ENCODE peak calls at places on chromosome 3, in nine cellular contexts. U, S, J, P, D, H, O, G and R are unnamed samples.

GRCh38 chr3:56788506-56788905 is 13.2 kb downstream of the ARHGEF3 start:
- DNase-seq in U (no peak), S (no peak), J (no peak), P (no peak), D (no peak), H (no peak), O (no peak), G (no peak), R (no peak)

GRCh38 chr3:141421639-141422319 is 53.5 kb downstream of the ZBTB38 start:
- DNase-seq in U (no peak), S (no peak), J (no peak), P (no peak), D (no peak), H (no peak), O (no peak), G (no peak), R (no peak)

GRCh38 chr3:159911011-159911663 is 77.5 kb upstream of the IL12A start:
- DNase-seq in U (no peak), S (no peak), J (no peak), P (no peak), D (no peak), H (no peak), O (no peak), G (no peak), R (no peak)

GRCh38 chr3:16031434-16031833 is 143.0 kb upstream of the GALNT15 start:
- DNase-seq in U (no peak), S (no peak), J (no peak), P (no peak), D (no peak), H (no peak), O (no peak), G (no peak), R (no peak)

GRCh38 chr3:87797872-87798566 is 260.8 kb downstream of the CGGBP1 start:
- DNase-seq in U (no peak), S (no peak), J (no peak), P (no peak), D (peak), H (no peak), O (no peak), G (no peak), R (no peak)

GRCh38 chr3:16286161-16286560 is 21.1 kb downstream of the OXNAD1 start:
- DNase-seq in U (no peak), S (no peak), J (no peak), P (no peak), D (no peak), H (no peak), O (no peak), G (no peak), R (no peak)

GRCh38 chr3:148036331-148036881 is 627.2 kb downstream of the ZIC1 start:
- DNase-seq in U (no peak), S (no peak), J (no peak), P (no peak), D (no peak), H (no peak), O (no peak), G (no peak), R (no peak)

GRCh38 chr3:111484666-111485065 is 57.3 kb upstream of the CD96 start:
- DNase-seq in U (no peak), S (no peak), J (no peak), P (no peak), D (no peak), H (no peak), O (no peak), G (no peak), R (no peak)

GRCh38 chr3:172369590-172370259 is 78.5 kb downstream of the GHSR start:
- DNase-seq in U (peak), S (no peak), J (no peak), P (no peak), D (no peak), H (no peak), O (no peak), G (no peak), R (no peak)

GRCh38 chr3:112101946-112102345 is 15.8 kb downstream of the C3orf52 start:
- DNase-seq in U (no peak), S (no peak), J (no peak), P (peak), D (no peak), H (no peak), O (no peak), G (no peak), R (no peak)

GRCh38 chr3:39639344-39640236 is 169.8 kb upstream of the MYRIP start:
- DNase-seq in U (no peak), S (no peak), J (no peak), P (peak), D (no peak), H (no peak), O (peak), G (no peak), R (peak)

GRCh38 chr3:122942937-122943827 is 84.4 kb downstream of the SEMA5B start:
- DNase-seq in U (peak), S (no peak), J (peak), P (peak), D (peak), H (peak), O (peak), G (no peak), R (peak)

GRCh38 chr3:21750831-21751391 is at the start of gene ZNF385D:
- DNase-seq in U (peak), S (peak), J (no peak), P (peak), D (no peak), H (peak), O (no peak), G (peak), R (peak)

GRCh38 chr3:49813497-49814174 is at the start of gene UBA7:
- DNase-seq in U (peak), S (peak), J (peak), P (peak), D (peak), H (peak), O (peak), G (no peak), R (peak)

GRCh38 chr3:43583481-43583880 is 38.3 kb downstream of the ANO10 start:
- DNase-seq in U (no peak), S (no peak), J (no peak), P (no peak), D (no peak), H (no peak), O (peak), G (no peak), R (no peak)

GRCh38 chr3:189383630-189384029 is 211.9 kb downstream of the TPRG1 start:
- DNase-seq in U (no peak), S (no peak), J (no peak), P (no peak), D (no peak), H (no peak), O (no peak), G (no peak), R (no peak)

GRCh38 chr3:159904911-159905310 is 83.7 kb upstream of the IL12A start:
- DNase-seq in U (no peak), S (no peak), J (no peak), P (no peak), D (no peak), H (no peak), O (no peak), G (no peak), R (no peak)

GRCh38 chr3:35760147-35760546 is 120.8 kb downstream of the ARPP21 start:
- DNase-seq in U (no peak), S (no peak), J (no peak), P (no peak), D (no peak), H (no peak), O (no peak), G (no peak), R (no peak)

GRCh38 chr3:169466990-169467389 is 196.5 kb downstream of the MECOM start:
- DNase-seq in U (no peak), S (no peak), J (no peak), P (no peak), D (no peak), H (no peak), O (no peak), G (no peak), R (no peak)

GRCh38 chr3:153182491-153182890 is 20.5 kb downstream of the RAP2B start:
- DNase-seq in U (no peak), S (no peak), J (no peak), P (no peak), D (no peak), H (no peak), O (no peak), G (no peak), R (no peak)

GRCh38 chr3:156843071-156843808 is 17.1 kb downstream of the LEKR1 start:
- DNase-seq in U (no peak), S (no peak), J (no peak), P (no peak), D (no peak), H (no peak), O (no peak), G (no peak), R (no peak)

GRCh38 chr3:179037361-179037760 is 34.2 kb downstream of the ZMAT3 start:
- DNase-seq in U (peak), S (peak), J (no peak), P (peak), D (peak), H (no peak), O (no peak), G (peak), R (no peak)

GRCh38 chr3:98343647-98344507 is 9.8 kb upstream of the OR5K4 start:
- DNase-seq in U (no peak), S (no peak), J (no peak), P (peak), D (no peak), H (no peak), O (peak), G (no peak), R (no peak)

GRCh38 chr3:48367201-48367600 is 4.8 kb upstream of the FBXW12 start:
- DNase-seq in U (no peak), S (no peak), J (no peak), P (no peak), D (no peak), H (no peak), O (no peak), G (no peak), R (peak)

GRCh38 chr3:24042879-24043567 is 97.9 kb downstream of the NR1D2 start:
- DNase-seq in U (no peak), S (no peak), J (no peak), P (no peak), D (no peak), H (no peak), O (no peak), G (no peak), R (no peak)

DNA sequence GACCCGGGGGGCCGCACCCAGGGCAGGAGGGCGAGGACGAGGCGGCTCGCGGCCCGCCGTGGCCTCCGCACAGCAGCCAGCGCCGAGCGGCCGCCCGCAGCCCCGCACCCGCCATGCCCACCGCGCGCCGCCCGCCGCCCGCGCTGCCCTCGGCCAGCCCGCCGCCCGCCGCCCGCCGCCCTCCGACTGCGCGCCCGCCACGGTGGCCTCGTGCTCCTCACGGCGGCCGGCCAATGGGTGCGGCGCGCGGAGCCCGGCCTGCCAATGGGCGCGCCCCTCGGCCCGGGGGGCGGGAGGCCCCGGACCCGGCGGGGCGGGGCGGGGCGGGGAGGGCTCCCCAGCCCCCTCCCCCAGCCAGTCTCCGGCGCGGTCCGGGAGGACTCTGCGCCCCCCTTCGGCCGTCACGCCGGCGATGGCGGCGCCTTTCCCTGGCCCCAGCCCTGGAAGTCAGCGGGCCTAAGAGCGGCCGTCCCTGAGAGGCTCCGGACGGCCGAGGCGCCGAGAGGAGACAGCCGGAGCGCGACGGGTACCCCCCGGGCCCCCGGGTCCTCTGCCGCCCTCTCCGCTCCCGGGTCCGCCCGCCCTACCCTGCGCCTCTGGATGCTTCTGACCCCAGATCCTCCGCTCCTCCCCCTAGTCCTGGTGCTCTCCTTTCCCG is at the start of gene NT5DC2:
- DNase-seq in U (peak), S (peak), J (peak), P (peak), D (peak), H (peak), O (peak), G (peak), R (peak)
- TF ChIP-seq POLR2A in U (no peak), S (no peak), J (no peak), P (peak), D (no peak), H (no peak), O (no peak), G (no peak), R (no peak)

GRCh38 chr3:105368575-105369500 is 2.1 kb downstream of the ALCAM start:
- DNase-seq in U (peak), S (peak), J (no peak), P (no peak), D (peak), H (peak), O (no peak), G (peak), R (peak)

GRCh38 chr3:105365536-105366301 is 990 bp upstream of the ALCAM start:
- DNase-seq in U (no peak), S (peak), J (no peak), P (no peak), D (no peak), H (no peak), O (no peak), G (peak), R (no peak)

GRCh38 chr3:105366302-105367062 is at the start of gene ALCAM:
- DNase-seq in U (peak), S (peak), J (peak), P (peak), D (peak), H (peak), O (peak), G (peak), R (peak)

GRCh38 chr3:105367063-105367405 is 325 bp downstream of the ALCAM start:
- DNase-seq in U (no peak), S (peak), J (no peak), P (no peak), D (peak), H (peak), O (no peak), G (peak), R (peak)

GRCh38 chr3:105367406-105368213 is 901 bp downstream of the ALCAM start:
- DNase-seq in U (peak), S (peak), J (peak), P (no peak), D (peak), H (peak), O (no peak), G (peak), R (peak)
- TF ChIP-seq POLR2A in U (no peak), S (no peak), J (peak), P (no peak), D (peak), H (peak), O (no peak), G (no peak), R (peak)

DNA sequence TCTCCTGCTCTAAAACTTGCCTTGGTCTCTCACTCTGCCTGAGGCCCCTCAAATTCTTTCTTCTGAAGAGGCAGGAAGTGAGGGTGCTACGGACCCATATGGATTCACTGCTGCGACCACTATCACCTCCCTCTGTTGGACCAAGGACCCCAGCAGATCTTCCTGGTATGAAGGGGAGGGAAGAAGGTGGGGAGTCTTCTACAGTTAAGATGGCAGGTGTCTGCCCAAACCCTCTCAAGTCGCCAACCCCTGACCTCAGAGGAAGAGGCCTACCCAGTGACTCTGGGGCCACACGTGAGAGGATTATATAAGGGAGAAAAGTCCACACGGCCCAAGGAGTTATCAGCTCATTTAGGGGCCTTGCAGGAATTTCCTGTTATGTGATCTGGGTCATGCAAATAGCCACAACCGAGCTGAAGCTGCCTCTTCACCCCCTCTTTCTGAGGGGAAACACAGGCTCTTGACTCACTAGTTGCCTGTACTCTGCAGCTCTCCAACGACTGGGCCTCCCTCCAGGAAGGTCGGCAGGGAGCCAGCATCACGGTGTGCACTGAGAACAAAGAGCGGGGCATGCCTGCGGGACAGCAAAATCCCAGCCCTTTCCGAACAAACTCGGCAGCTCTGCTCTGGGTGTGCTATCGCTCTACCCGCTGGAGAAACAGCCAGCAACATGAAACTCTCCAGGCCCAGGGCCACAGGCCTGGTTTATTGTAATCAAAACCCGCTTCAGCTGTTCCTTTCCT is 116.0 kb downstream of the XXYLT1 start:
- DNase-seq in U (peak), S (peak), J (no peak), P (peak), D (peak), H (peak), O (no peak), G (peak), R (peak)
- TF ChIP-seq POLR2A in U (no peak), S (no peak), J (no peak), P (no peak), D (no peak), H (no peak), O (no peak), G (no peak), R (no peak)

GRCh38 chr3:129139911-129140310 is 18.3 kb upstream of the RAB43 start:
- DNase-seq in U (no peak), S (no peak), J (no peak), P (no peak), D (no peak), H (no peak), O (no peak), G (no peak), R (peak)

GRCh38 chr3:129144786-129145185 is 16.1 kb downstream of the ISY1 start:
- DNase-seq in U (no peak), S (no peak), J (no peak), P (no peak), D (no peak), H (no peak), O (no peak), G (no peak), R (no peak)
- TF ChIP-seq POLR2A in U (no peak), S (no peak), J (no peak), P (no peak), D (no peak), H (no peak), O (no peak), G (no peak), R (no peak)

GRCh38 chr3:45688882-45689786 is at the start of gene SACM1L:
- DNase-seq in U (peak), S (peak), J (peak), P (peak), D (peak), H (peak), O (peak), G (peak), R (peak)
- TF ChIP-seq POLR2A in U (peak), S (peak), J (no peak), P (peak), D (peak), H (peak), O (peak), G (no peak), R (peak)

GRCh38 chr3:126526668-126527005 is 2.7 kb downstream of the CHST13 start:
- DNase-seq in U (no peak), S (peak), J (no peak), P (no peak), D (peak), H (no peak), O (no peak), G (no peak), R (no peak)

GRCh38 chr3:126523745-126524428 is at the start of gene CHST13:
- DNase-seq in U (no peak), S (peak), J (no peak), P (no peak), D (peak), H (peak), O (peak), G (no peak), R (peak)

GRCh38 chr3:126525091-126525852 is 1.3 kb downstream of the CHST13 start:
- DNase-seq in U (no peak), S (peak), J (no peak), P (no peak), D (peak), H (peak), O (no peak), G (no peak), R (no peak)

GRCh38 chr3:126525853-126526667 is 2.1 kb downstream of the CHST13 start:
- DNase-seq in U (no peak), S (peak), J (no peak), P (no peak), D (peak), H (peak), O (no peak), G (no peak), R (no peak)

DNA sequence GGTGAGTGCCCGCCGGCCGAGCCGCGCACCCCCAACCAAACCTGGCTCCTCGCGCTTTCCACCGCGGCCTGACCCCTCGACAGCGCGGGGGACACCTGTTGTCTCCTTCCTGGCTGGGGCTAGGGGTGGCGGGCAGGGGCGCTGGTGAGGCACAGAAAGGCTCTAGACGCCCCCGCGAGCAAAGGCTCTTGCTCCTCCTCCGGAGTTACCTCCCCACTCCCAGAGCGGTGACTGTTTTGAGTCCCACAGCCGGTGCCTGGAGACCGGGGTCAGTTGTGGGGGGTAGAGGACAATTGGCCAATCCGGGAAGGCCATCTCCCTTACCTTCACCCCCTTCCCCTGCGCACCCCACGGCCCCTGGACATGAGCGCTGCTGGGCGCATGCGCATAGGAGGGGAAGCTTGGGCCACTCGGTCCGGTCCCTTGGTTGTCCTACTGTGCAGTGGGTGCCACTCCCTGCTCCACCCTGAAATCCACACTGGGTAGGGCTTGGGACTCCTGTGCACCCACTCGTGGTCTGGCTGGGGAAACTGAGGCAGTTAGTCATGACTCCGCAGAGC is 554 bp downstream of the CHST13 start:
- DNase-seq in U (no peak), S (peak), J (no peak), P (no peak), D (peak), H (peak), O (peak), G (no peak), R (no peak)
- TF ChIP-seq POLR2A in U (no peak), S (no peak), J (no peak), P (no peak), D (no peak), H (no peak), O (no peak), G (no peak), R (no peak)

DNA sequence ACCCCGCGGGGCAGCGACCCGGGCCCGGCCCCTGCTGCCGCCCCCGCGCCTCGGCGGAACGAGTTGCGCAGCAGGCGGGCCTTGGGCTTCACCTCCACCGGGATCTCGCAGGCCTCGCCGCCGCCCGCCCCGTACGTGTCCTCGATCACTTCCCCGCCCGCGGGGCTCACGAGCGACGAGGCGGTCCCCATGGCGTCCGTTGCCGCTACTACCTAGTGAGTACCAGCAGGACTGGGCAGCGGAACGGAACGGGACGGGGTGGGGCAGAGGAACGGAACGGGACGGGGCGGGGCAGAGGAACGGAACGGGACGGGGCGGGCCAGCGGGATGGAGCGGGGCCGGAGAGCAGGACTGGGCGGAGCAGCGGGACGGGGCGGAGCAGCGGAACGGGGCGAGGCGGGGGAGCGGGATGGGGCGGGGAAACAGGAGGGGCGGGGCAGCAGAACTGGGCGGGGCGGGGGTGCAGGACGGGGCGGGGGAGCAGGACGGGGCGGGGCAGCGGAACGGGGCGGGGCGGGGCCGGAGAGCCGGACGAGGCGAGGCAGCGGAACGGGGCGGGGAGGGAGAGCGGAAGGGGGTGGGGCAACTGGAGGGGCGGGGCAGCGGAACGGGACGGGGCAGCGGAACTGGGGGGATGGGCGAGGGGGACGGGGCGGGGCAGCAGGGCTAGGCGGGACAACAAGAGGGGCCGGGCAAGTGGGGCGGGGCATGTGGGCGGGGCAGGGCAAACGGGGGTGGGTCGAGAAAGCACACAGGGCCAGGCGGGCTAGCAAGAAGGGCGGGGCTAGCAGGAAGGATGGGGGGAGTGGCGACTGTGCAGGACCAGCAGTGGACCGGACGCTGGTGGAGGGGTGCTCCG is at the start of gene NPHP3:
- DNase-seq in U (peak), S (peak), J (peak), P (peak), D (peak), H (peak), O (peak), G (peak), R (peak)
- TF ChIP-seq POLR2A in U (peak), S (peak), J (peak), P (peak), D (peak), H (peak), O (peak), G (no peak), R (peak)